ENCODE peak calls at places on chromosome 3, in four cellular contexts. I, R, O and X are unnamed samples.

GRCh38 chr3:12796171-12797123 is at the start of gene CAND2:
- DNase-seq in I (no peak), R (no peak), O (peak), X (peak)

GRCh38 chr3:126013742-126014141 is 44.8 kb downstream of the ROPN1B start:
- DNase-seq in I (no peak), R (no peak), O (no peak), X (no peak)

GRCh38 chr3:48847053-48847585 is 555 bp downstream of the PRKAR2A start:
- DNase-seq in I (peak), R (no peak), O (no peak), X (peak)

GRCh38 chr3:106508331-106508893 is 639.6 kb upstream of the CBLB start:
- DNase-seq in I (no peak), R (no peak), O (no peak), X (no peak)

GRCh38 chr3:178451799-178452198 is 84.4 kb upstream of the KCNMB2 start:
- DNase-seq in I (no peak), R (no peak), O (no peak), X (no peak)

GRCh38 chr3:120450261-120450913 is 405 bp downstream of the FSTL1 start:
- DNase-seq in I (no peak), R (no peak), O (peak), X (peak)

GRCh38 chr3:10941972-10942371 is 50.6 kb upstream of the SLC6A1 start:
- DNase-seq in I (peak), R (no peak), O (peak), X (no peak)

GRCh38 chr3:13480340-13481318 is 523 bp downstream of the HDAC11 start:
- DNase-seq in I (peak), R (no peak), O (peak), X (no peak)

GRCh38 chr3:129358177-129359101 is 70.0 kb downstream of the EFCAB12 start:
- DNase-seq in I (no peak), R (no peak), O (no peak), X (no peak)

GRCh38 chr3:78116874-78117273 is 1077.0 kb downstream of the ROBO2 start:
- DNase-seq in I (no peak), R (no peak), O (no peak), X (no peak)

GRCh38 chr3:194225988-194226663 is 90.2 kb downstream of the HES1 start:
- DNase-seq in I (no peak), R (no peak), O (no peak), X (no peak)

GRCh38 chr3:30658328-30659052 is 52.1 kb downstream of the TGFBR2 start:
- DNase-seq in I (no peak), R (no peak), O (peak), X (no peak)

GRCh38 chr3:194125474-194125873 is 10.5 kb upstream of the HES1 start:
- DNase-seq in I (no peak), R (no peak), O (no peak), X (no peak)

GRCh38 chr3:51691949-51692348 is 14.9 kb upstream of the GRM2 start:
- DNase-seq in I (no peak), R (no peak), O (no peak), X (no peak)

GRCh38 chr3:51621091-51621892 is 49.8 kb upstream of the TEX264 start:
- DNase-seq in I (no peak), R (peak), O (no peak), X (no peak)

GRCh38 chr3:50503504-50503903 is at the start of gene CACNA2D2:
- DNase-seq in I (peak), R (no peak), O (peak), X (peak)

DNA sequence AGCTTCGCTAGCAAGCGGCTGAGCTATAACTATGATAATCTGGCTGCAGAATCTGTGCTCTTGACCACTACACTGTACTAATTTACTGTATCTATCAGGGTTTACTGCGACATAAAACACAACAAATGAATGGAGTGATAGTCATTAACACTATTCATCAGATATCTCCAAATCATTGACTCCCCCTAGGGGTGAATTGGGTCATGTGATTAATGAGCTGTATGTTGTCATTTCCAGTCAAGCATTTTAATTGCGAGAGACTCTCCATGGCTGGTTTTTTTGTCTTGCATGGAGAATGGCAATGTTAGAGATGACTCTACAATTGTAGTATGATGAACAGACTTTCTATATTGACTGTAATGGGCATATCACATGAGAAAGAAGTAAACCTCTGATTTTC is 10.5 kb upstream of the TM4SF18 start:
- DNase-seq in I (no peak), R (no peak), O (no peak), X (no peak)
- TF ChIP-seq CTCF in I (peak), R (no peak), O (no peak), X (peak)

GRCh38 chr3:196524527-196524926 is 9.4 kb upstream of the SMCO1 start:
- DNase-seq in I (no peak), R (no peak), O (no peak), X (no peak)
- TF ChIP-seq CTCF in I (no peak), R (no peak), O (no peak), X (no peak)

GRCh38 chr3:47376393-47376792 is 4.4 kb upstream of the PTPN23 start:
- DNase-seq in I (no peak), R (no peak), O (no peak), X (no peak)
- TF ChIP-seq CTCF in I (no peak), R (no peak), O (no peak), X (no peak)

GRCh38 chr3:184443364-184443763 is 63.5 kb downstream of the CHRD start:
- DNase-seq in I (no peak), R (no peak), O (no peak), X (no peak)
- TF ChIP-seq CTCF in I (no peak), R (no peak), O (no peak), X (no peak)

GRCh38 chr3:38117163-38117716 is 19.7 kb downstream of the ACAA1 start:
- DNase-seq in I (no peak), R (no peak), O (no peak), X (no peak)
- TF ChIP-seq CTCF in I (no peak), R (no peak), O (no peak), X (no peak)

DNA sequence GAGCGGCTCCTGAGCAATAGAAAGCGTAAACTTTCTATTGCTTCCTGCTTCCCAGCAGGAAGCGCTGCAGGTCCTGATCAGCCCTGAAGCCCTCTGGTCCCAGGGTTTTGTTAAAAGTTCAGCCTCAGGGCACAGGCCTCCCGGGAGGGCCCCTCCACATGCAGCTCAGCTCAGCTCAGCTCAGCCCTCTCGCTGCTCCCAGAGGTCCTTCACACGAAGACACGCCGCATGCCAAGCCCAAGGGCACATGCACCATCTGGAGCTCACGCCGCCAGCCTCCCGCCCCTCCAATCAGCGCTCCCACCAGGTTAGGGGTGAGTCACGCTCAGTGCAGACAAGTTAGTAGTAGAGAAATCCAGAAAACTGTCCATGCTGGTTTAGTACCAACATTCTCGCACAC is 12.7 kb downstream of the TKT start:
- DNase-seq in I (no peak), R (no peak), O (no peak), X (no peak)
- TF ChIP-seq CTCF in I (no peak), R (no peak), O (no peak), X (no peak)

GRCh38 chr3:172643780-172644179 is 67.1 kb downstream of the NCEH1 start:
- DNase-seq in I (no peak), R (no peak), O (no peak), X (no peak)
- TF ChIP-seq CTCF in I (no peak), R (no peak), O (no peak), X (no peak)